ENCODE peak calls at places on chromosomes 6 and 20, in six cellular contexts. T is testis, U is fibroblast of the aortic adventitia, G is spleen, C is foreskin fibroblast, Q is fibroblast of mammary gland. H is an unnamed sample.

GRCh38 chr6:73516712-73517489 is 3.9 kb downstream of the EEF1A1 start:
- DNase-seq in T (no peak), U (peak; percentile 49), G (no peak), C (no peak), Q (peak; percentile 38), H (no peak)

GRCh38 chr20:19205999-19206398 is 6.4 kb upstream of the SLC24A3 start:
- DNase-seq in T (peak; percentile 84), U (peak; percentile 45), G (peak; percentile 90), C (peak; percentile 33), Q (peak; percentile 44), H (peak; percentile 85)

GRCh38 chr20:31559704-31560093 is 45.4 kb upstream of the ID1 start:
- DNase-seq in T (no peak), U (no peak), G (no peak), C (peak; percentile 71), Q (peak; percentile 58), H (no peak)

GRCh38 chr6:106939848-106940247 is 34.7 kb downstream of the CD24 start:
- DNase-seq in T (no peak), U (no peak), G (no peak), C (no peak), Q (no peak), H (no peak)

GRCh38 chr6:89146748-89147715 is 1.2 kb downstream of the PM20D2 start:
- DNase-seq in T (peak; percentile 26), U (peak; percentile 40), G (no peak), C (no peak), Q (peak; percentile 26), H (no peak)

GRCh38 chr6:101116337-101116736 is 235.2 kb upstream of the ASCC3 start:
- DNase-seq in T (no peak), U (no peak), G (no peak), C (no peak), Q (no peak), H (no peak)

GRCh38 chr6:106163446-106163965 is 77.4 kb downstream of the PRDM1 start:
- DNase-seq in T (peak; percentile 18), U (peak; percentile 79), G (peak; percentile 84), C (peak; percentile 82), Q (peak; percentile 80), H (no peak)

GRCh38 chr6:53335224-53335994 is 13.3 kb downstream of the ELOVL5 start:
- DNase-seq in T (no peak), U (no peak), G (peak; percentile 87), C (no peak), Q (no peak), H (no peak)

GRCh38 chr6:10425973-10426780 is 11.3 kb upstream of the TFAP2A start:
- DNase-seq in T (peak; percentile 59), U (no peak), G (no peak), C (peak; percentile 42), Q (no peak), H (no peak)

GRCh38 chr6:141077355-141078333 is 1055.1 kb upstream of the GJE1 start:
- DNase-seq in T (peak; percentile 17), U (no peak), G (no peak), C (no peak), Q (peak; percentile 26), H (no peak)

GRCh38 chr6:33344771-33345697 is 27.5 kb upstream of the ZBTB22 start:
- DNase-seq in T (peak; percentile 81), U (peak; percentile 86), G (peak; percentile 83), C (peak; percentile 50), Q (peak; percentile 75), H (no peak)

GRCh38 chr6:1613631-1614447 is 4.1 kb downstream of the FOXC1 start:
- DNase-seq in T (no peak), U (peak; percentile 68), G (no peak), C (no peak), Q (no peak), H (no peak)

GRCh38 chr20:44959082-44959895 is 908 bp downstream of the TOMM34 start:
- DNase-seq in T (peak; percentile 59), U (peak; percentile 47), G (no peak), C (peak; percentile 76), Q (peak; percentile 83), H (peak; percentile 56)

DNA sequence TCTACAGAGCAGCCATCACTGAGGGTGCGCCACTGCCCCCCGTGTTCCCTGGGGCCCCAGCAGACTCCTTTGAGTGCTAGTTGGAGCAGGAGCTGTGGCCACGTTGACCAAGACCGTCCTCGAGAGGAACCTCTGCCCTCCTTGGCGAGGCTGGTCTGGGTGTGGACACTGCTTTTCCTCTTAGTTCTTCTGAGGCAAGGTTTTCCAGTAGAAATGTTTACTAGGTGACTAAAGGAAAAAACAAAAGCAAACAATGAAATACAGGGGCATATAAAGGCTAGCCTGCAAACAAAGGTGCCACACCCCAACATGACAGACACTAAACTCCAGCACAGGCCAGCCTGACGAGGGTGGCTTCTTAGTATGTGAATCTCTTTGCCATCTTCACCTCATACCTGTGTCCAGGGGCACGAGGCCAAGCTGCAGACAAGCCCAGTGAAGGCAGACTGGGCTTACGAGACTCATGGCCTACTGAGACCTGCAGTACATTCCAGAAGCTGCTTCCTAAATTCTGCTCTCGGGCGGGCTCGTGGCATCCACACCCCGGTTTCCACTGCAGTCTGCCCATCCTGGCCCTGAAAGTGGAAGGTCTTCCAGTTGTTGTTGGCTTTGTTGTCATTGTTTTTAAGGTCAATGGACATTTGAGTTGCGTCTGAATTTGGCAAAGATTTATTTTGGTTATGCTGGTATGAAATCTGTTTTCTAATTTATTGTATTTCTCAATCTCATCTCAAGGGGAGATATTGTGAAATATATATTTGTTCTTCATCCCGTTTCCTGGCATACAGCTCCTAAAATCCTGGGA is 39.2 kb downstream of the FAM50B start:
- DNase-seq in T (no peak), U (peak; percentile 52), G (peak; percentile 40), C (no peak), Q (peak; percentile 54), H (no peak)
- TF ChIP-seq CTCF in T (no peak), U (no peak), G (no peak), C (no peak), Q (no peak), H (no peak)

GRCh38 chr6:149823013-149823412 is 41.1 kb downstream of the LRP11 start:
- DNase-seq in T (no peak), U (no peak), G (no peak), C (no peak), Q (no peak), H (no peak)
- TF ChIP-seq CTCF in T (no peak), U (no peak), G (no peak), C (no peak), Q (peak; percentile 12), H (no peak)

DNA sequence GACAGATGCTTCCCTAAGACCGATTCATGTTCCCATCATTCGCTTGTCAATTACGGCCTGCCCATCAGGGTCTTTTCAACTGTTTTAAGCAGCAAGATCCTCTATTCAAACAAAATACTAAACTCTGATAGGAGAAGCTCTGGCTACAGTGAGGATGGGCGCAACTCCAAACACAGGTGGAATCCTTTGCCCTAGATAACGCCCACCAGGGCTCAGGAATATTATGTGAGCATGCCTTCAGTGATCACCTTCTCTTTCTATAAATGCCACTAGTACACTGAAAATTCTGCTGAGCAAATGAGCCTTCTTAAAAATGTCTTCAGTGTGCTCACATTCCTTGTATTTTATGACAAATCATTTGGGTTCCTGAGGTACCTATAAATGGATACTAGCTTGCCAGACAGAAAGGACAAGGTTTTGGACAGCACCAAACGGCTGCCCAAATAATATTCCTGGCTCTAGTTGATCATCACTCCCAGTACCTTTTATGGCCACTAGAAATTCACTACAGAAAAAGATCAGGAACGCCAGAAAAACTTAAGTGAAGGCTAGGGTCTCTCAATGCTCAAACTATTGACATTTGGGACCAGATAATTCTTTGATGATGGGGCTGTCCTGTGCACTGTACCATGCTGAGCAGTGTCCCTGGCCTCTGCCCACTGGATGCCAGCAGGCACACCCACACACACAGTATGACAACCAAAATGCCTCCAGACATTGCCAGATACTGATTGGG is 13.1 kb downstream of the ZNF217 start:
- DNase-seq in T (no peak), U (peak; percentile 30), G (no peak), C (no peak), Q (no peak), H (no peak)
- TF ChIP-seq CTCF in T (peak; percentile 47), U (peak; percentile 44), G (no peak), C (no peak), Q (peak; percentile 8), H (no peak)

GRCh38 chr20:61874421-61875068 is 191.1 kb downstream of the TAF4 start:
- DNase-seq in T (no peak), U (peak; percentile 1), G (no peak), C (peak; percentile 2), Q (peak; percentile 10), H (no peak)
- TF ChIP-seq CTCF in T (no peak), U (no peak), G (no peak), C (peak; percentile 26), Q (peak; percentile 2), H (no peak)

GRCh38 chr20:38601216-38602184 is at the start of gene ARHGAP40:
- DNase-seq in T (no peak), U (no peak), G (no peak), C (no peak), Q (peak; percentile 14), H (no peak)
- TF ChIP-seq CTCF in T (no peak), U (peak; percentile 27), G (no peak), C (no peak), Q (peak; percentile 13), H (no peak)

GRCh38 chr20:60306516-60306915 is 348.3 kb downstream of the CDH26 start:
- DNase-seq in T (no peak), U (no peak), G (no peak), C (no peak), Q (no peak), H (no peak)

GRCh38 chr20:60306105-60306504 is 347.9 kb downstream of the CDH26 start:
- DNase-seq in T (no peak), U (no peak), G (no peak), C (no peak), Q (no peak), H (no peak)

GRCh38 chr20:60314727-60315126 is 356.5 kb downstream of the CDH26 start:
- DNase-seq in T (no peak), U (no peak), G (no peak), C (no peak), Q (no peak), H (no peak)

GRCh38 chr20:60313609-60314008 is 355.4 kb downstream of the CDH26 start:
- DNase-seq in T (no peak), U (no peak), G (no peak), C (no peak), Q (no peak), H (no peak)

DNA sequence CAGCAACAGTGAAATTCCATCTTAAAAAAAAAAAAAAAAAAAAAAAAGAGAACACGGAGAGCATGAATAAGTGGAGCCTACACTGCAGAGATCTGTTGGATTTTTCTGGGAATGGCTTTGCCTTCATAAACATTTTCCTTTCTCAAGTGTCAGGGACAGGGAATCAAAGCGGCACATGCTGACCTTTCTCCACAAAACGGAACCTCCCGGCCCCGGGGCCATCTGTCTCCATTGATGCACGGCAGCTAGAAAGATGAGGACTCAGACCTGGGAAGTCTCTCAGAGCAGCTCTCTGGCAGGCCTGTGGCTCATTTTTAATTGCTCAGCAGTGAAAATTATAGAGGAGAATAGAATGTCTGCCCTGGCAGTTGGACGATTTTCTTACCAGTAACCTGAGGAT is 352.3 kb downstream of the CDH26 start:
- DNase-seq in T (no peak), U (no peak), G (no peak), C (no peak), Q (no peak), H (no peak)
- TF ChIP-seq CTCF in T (no peak), U (no peak), G (no peak), C (no peak), Q (no peak), H (no peak)

DNA sequence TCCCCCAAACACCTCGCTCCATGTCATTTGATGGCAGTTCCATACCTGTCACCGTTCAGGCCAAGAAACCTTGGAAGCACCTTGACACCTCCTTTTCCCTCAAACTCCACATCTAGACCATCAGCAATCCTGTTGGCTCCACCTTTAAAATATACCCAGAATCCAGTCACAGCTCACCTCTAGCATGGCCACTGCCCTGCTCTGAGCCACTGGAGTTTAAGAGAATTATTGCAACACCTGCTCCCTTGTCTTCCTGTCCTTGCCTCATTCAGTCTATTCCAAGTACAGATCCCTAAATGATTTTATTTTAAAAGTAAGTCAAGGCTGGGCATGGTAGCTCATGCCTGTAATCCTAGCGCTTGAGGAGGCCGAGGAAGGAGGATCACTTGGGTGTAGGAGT is 11.6 kb upstream of the TRIB3 start:
- DNase-seq in T (no peak), U (no peak), G (no peak), C (no peak), Q (no peak), H (no peak)
- TF ChIP-seq CTCF in T (no peak), U (no peak), G (no peak), C (no peak), Q (no peak), H (no peak)

H was measured in omental fat pad.